ENCODE peak calls at places on chromosomes 5 and 9, in eight cellular contexts. Y, R, W, N, U, G, F and B are unnamed samples.

GRCh38 chr9:35102769-35103659 is at the start of gene STOML2:
- DNase-seq in U (peak; percentile 99), R (peak; percentile 94), Y (peak; percentile 92), N (peak; percentile 62), W (peak; percentile 84), G (peak; percentile 92), F (peak; percentile 94), B (peak; percentile 71)

GRCh38 chr9:131809941-131810344 is 70.1 kb upstream of the RAPGEF1 start:
- DNase-seq in W (no peak), U (peak; percentile 4), G (no peak), R (no peak), Y (peak; percentile 31), F (no peak), N (no peak), B (no peak)

GRCh38 chr5:155147222-155147621 is 133.7 kb downstream of the KIF4B start:
- DNase-seq in N (no peak), U (peak; percentile 23), W (no peak), G (no peak), F (no peak), R (no peak), Y (no peak), B (no peak)

GRCh38 chr5:144403058-144403457 is 232.4 kb downstream of the KCTD16 start:
- DNase-seq in Y (no peak), G (no peak), F (no peak), U (no peak), R (no peak), W (no peak), N (no peak), B (no peak)

GRCh38 chr9:29564564-29564963 is 1991.3 kb upstream of the C9orf72 start:
- DNase-seq in U (no peak), W (no peak), Y (peak; percentile 82), N (no peak), F (no peak), G (no peak), R (no peak), B (no peak)

GRCh38 chr9:128940946-128941755 is 6.3 kb downstream of the DOLK start:
- DNase-seq in Y (no peak), F (no peak), N (no peak), G (no peak), U (no peak), R (no peak), W (no peak), B (no peak)

GRCh38 chr5:167945542-167946384 is 345.7 kb upstream of the WWC1 start:
- DNase-seq in Y (peak; percentile 97), R (no peak), G (no peak), W (no peak), F (no peak), U (peak; percentile 74), N (no peak), B (no peak)

GRCh38 chr5:84384604-84385575 is at the start of gene EDIL3:
- DNase-seq in G (no peak), R (no peak), W (no peak), U (peak; percentile 69), Y (no peak), N (no peak), F (peak; percentile 25), B (no peak)

GRCh38 chr5:80697100-80697499 is 42.3 kb upstream of the DHFR start:
- DNase-seq in F (no peak), N (no peak), U (no peak), Y (no peak), W (no peak), R (no peak), G (no peak), B (no peak)

GRCh38 chr9:117434568-117434967 is 19.7 kb upstream of the ASTN2 start:
- DNase-seq in N (no peak), W (no peak), R (no peak), F (no peak), U (no peak), G (no peak), Y (no peak), B (no peak)

GRCh38 chr5:172546196-172546595 is 91.9 kb upstream of the SH3PXD2B start:
- DNase-seq in R (no peak), N (no peak), U (no peak), G (no peak), F (no peak), W (no peak), Y (no peak), B (no peak)

GRCh38 chr5:3153906-3154305 is 402.4 kb upstream of the IRX2 start:
- DNase-seq in N (no peak), R (no peak), F (no peak), W (no peak), G (no peak), U (no peak), Y (no peak), B (no peak)

GRCh38 chr5:111232311-111233049 is 8.3 kb downstream of the CAMK4 start:
- DNase-seq in F (no peak), U (no peak), G (no peak), Y (no peak), W (no peak), N (no peak), R (no peak), B (no peak)

GRCh38 chr9:93810028-93810971 is 144.9 kb downstream of the BARX1 start:
- DNase-seq in R (no peak), W (peak; percentile 7), G (no peak), N (no peak), U (no peak), Y (no peak), F (no peak), B (no peak)

GRCh38 chr9:129487307-129487657 is 133.6 kb downstream of the C9orf50 start:
- DNase-seq in W (no peak), R (no peak), G (no peak), F (no peak), Y (no peak), N (no peak), U (no peak), B (no peak)

GRCh38 chr5:132457371-132458225 is 33.0 kb downstream of the IRF1 start:
- DNase-seq in U (peak; percentile 90), F (peak; percentile 45), Y (no peak), W (peak; percentile 70), N (no peak), R (no peak), G (no peak), B (no peak)

GRCh38 chr5:143052967-143053682 is 282.9 kb downstream of the ARHGAP26 start:
- DNase-seq in U (no peak), G (no peak), W (no peak), Y (no peak), R (no peak), N (no peak), F (peak; percentile 80), B (no peak)

GRCh38 chr5:73115399-73116051 is 4.8 kb upstream of the TMEM171 start:
- DNase-seq in G (no peak), F (no peak), Y (peak; percentile 79), W (no peak), N (no peak), R (peak; percentile 61), U (peak; percentile 90), B (no peak)

GRCh38 chr9:73683862-73684591 is 532.4 kb downstream of the ANXA1 start:
- DNase-seq in W (no peak), Y (peak; percentile 11), R (peak; percentile 54), F (peak; percentile 4), N (no peak), G (no peak), U (peak; percentile 94), B (no peak)

GRCh38 chr9:88322906-88323566 is 65.2 kb upstream of the SPIN1 start:
- DNase-seq in Y (peak; percentile 80), N (no peak), F (peak; percentile 12), W (peak; percentile 47), G (peak; percentile 29), R (no peak), U (peak; percentile 84), B (no peak)

GRCh38 chr5:132680780-132681475 is 7.1 kb downstream of the IL4 start:
- DNase-seq in G (no peak), F (no peak), Y (no peak), U (no peak), N (no peak), W (no peak), R (no peak), B (no peak)

GRCh38 chr5:99248066-99248465 is 319.3 kb upstream of the CHD1 start:
- DNase-seq in N (no peak), F (no peak), U (no peak), Y (no peak), W (no peak), R (no peak), G (no peak), B (no peak)

GRCh38 chr5:115079934-115080623 is 89.6 kb downstream of the TRIM36 start:
- DNase-seq in Y (peak; percentile 29), N (no peak), W (no peak), U (no peak), F (no peak), G (no peak), R (no peak), B (peak; percentile 11)

GRCh38 chr9:129745186-129745585 is 7.7 kb downstream of the PTGES start:
- DNase-seq in Y (no peak), R (no peak), N (no peak), W (no peak), U (no peak), G (no peak), F (no peak), B (no peak)

GRCh38 chr5:11507156-11507910 is 396.9 kb downstream of the CTNND2 start:
- DNase-seq in U (no peak), W (no peak), G (no peak), Y (no peak), F (no peak), R (no peak), N (no peak), B (no peak)

GRCh38 chr9:112360047-112360804 is 19.7 kb upstream of the HSDL2 start:
- DNase-seq in W (no peak), N (no peak), R (peak; percentile 7), G (no peak), U (peak; percentile 42), F (no peak), Y (peak; percentile 38), B (no peak)

GRCh38 chr5:112532654-112533314 is 113.7 kb upstream of the EPB41L4A start:
- DNase-seq in N (no peak), W (no peak), Y (no peak), G (no peak), R (no peak), F (no peak), U (no peak), B (no peak)

GRCh38 chr5:149962040-149962439 is 1.5 kb downstream of the SLC26A2 start:
- DNase-seq in R (peak; percentile 19), Y (peak; percentile 56), G (no peak), F (no peak), W (no peak), U (peak; percentile 83), N (no peak), B (no peak)

GRCh38 chr9:135992486-135993408 is 31.6 kb upstream of the UBAC1 start:
- DNase-seq in N (no peak), W (peak; percentile 34), F (peak; percentile 85), R (no peak), G (peak; percentile 15), U (peak; percentile 86), Y (peak; percentile 91), B (no peak)

GRCh38 chr5:33969572-33970452 is 14.7 kb downstream of the SLC45A2 start:
- DNase-seq in U (peak; percentile 87), N (peak; percentile 35), F (peak; percentile 8), W (no peak), Y (peak; percentile 44), G (no peak), R (peak; percentile 40), B (no peak)

GRCh38 chr9:131657890-131658752 is 81.8 kb downstream of the RAPGEF1 start:
- DNase-seq in U (peak; percentile 95), F (no peak), N (no peak), G (no peak), R (peak; percentile 71), Y (peak; percentile 70), W (no peak), B (no peak)

GRCh38 chr5:140175367-140176027 is 509 bp downstream of the CYSTM1 start:
- DNase-seq in Y (peak; percentile 57), G (peak; percentile 40), W (peak; percentile 54), N (no peak), R (peak; percentile 22), F (peak; percentile 78), U (peak; percentile 53), B (no peak)

GRCh38 chr5:375336-375920 is 53.9 kb downstream of the AHRR start:
- DNase-seq in G (no peak), F (no peak), Y (no peak), W (no peak), U (no peak), R (no peak), N (no peak), B (no peak)

GRCh38 chr9:133874061-133874638 is 118.0 kb downstream of the VAV2 start:
- DNase-seq in Y (peak; percentile 98), W (no peak), F (no peak), G (no peak), N (no peak), U (peak; percentile 71), R (peak; percentile 69), B (no peak)